ENCODE peak calls at places on chromosome 7, in four cellular contexts. Q is SJCRH30, W is HL-60, T is upper lobe of left lung. X is an unnamed sample.

GRCh38 chr7:98784216-98784785 is 85.5 kb downstream of the TMEM130 start:
- DNase-seq in Q (no peak), W (no peak), T (no peak), X (no peak)

GRCh38 chr7:104814126-104814525 is 199.9 kb upstream of the KMT2E start:
- DNase-seq in Q (no peak), W (no peak), T (no peak), X (no peak)

GRCh38 chr7:90178592-90179279 is 24.5 kb downstream of the STEAP1 start:
- DNase-seq in Q (no peak), W (peak; percentile 17), T (no peak), X (no peak)

GRCh38 chr7:131527462-131527861 is 29.0 kb downstream of the PODXL start:
- DNase-seq in Q (no peak), W (no peak), T (no peak), X (no peak)

GRCh38 chr7:51253157-51253556 is 63.5 kb downstream of the COBL start:
- DNase-seq in Q (no peak), W (no peak), T (no peak), X (peak; percentile 1)

GRCh38 chr7:70681847-70682350 is 450.0 kb upstream of the GALNT17 start:
- DNase-seq in Q (no peak), W (no peak), T (no peak), X (no peak)

GRCh38 chr7:73706122-73707044 is 13.1 kb downstream of the STX1A start:
- DNase-seq in Q (no peak), W (peak; percentile 22), T (no peak), X (no peak)

GRCh38 chr7:43385856-43386255 is 197.1 kb upstream of the STK17A start:
- DNase-seq in Q (no peak), W (no peak), T (no peak), X (no peak)

GRCh38 chr7:45088821-45089313 is at the start of gene NACAD:
- DNase-seq in Q (peak; percentile 65), W (no peak), T (no peak), X (no peak)

GRCh38 chr7:7970113-7970619 is 1.6 kb downstream of the GLCCI1 start:
- DNase-seq in Q (peak; percentile 15), W (no peak), T (no peak), X (no peak)

GRCh38 chr7:39709768-39710291 is 86.5 kb downstream of the RALA start:
- DNase-seq in Q (peak; percentile 54), W (no peak), T (no peak), X (peak; percentile 32)

GRCh38 chr7:50409856-50410468 is 40.2 kb downstream of the FIGNL1 start:
- DNase-seq in Q (no peak), W (peak; percentile 52), T (no peak), X (peak; percentile 64)

GRCh38 chr7:107856806-107857540 is 34.0 kb upstream of the DLD start:
- DNase-seq in Q (no peak), W (no peak), T (no peak), X (peak; percentile 11)

GRCh38 chr7:9945131-9945530 is 1028.5 kb upstream of the PHF14 start:
- DNase-seq in Q (no peak), W (no peak), T (no peak), X (no peak)

GRCh38 chr7:97835296-97836138 is 36.7 kb downstream of the ASNS start:
- DNase-seq in Q (peak; percentile 57), W (peak; percentile 10), T (peak; percentile 58), X (peak; percentile 55)

GRCh38 chr7:46745700-46746090 is 824.6 kb upstream of the IGFBP3 start:
- DNase-seq in Q (no peak), W (no peak), T (no peak), X (no peak)

GRCh38 chr7:22578048-22578770 is 78.2 kb upstream of the STEAP1B start:
- DNase-seq in Q (no peak), W (no peak), T (no peak), X (no peak)

GRCh38 chr7:101535333-101535732 is 93.8 kb downstream of the MYL10 start:
- DNase-seq in Q (peak; percentile 61), W (no peak), T (no peak), X (no peak)

GRCh38 chr7:108455524-108455832 is 758 bp downstream of the NRCAM start:
- DNase-seq in Q (peak; percentile 37), W (no peak), T (no peak), X (no peak)

GRCh38 chr7:131051304-131051703 is 276.4 kb upstream of the MKLN1 start:
- DNase-seq in Q (no peak), W (no peak), T (no peak), X (no peak)

GRCh38 chr7:25752967-25753791 is 398.8 kb upstream of the NFE2L3 start:
- DNase-seq in Q (no peak), W (no peak), T (no peak), X (no peak)

GRCh38 chr7:122803323-122803722 is 82.9 kb downstream of the CADPS2 start:
- DNase-seq in Q (no peak), W (no peak), T (no peak), X (peak; percentile 7)

GRCh38 chr7:83032195-83032594 is 130.5 kb downstream of the PCLO start:
- DNase-seq in Q (no peak), W (no peak), T (no peak), X (no peak)

GRCh38 chr7:13035233-13035632 is 347.8 kb downstream of the ARL4A start:
- DNase-seq in Q (no peak), W (no peak), T (no peak), X (no peak)

GRCh38 chr7:24922099-24922773 is 57.7 kb downstream of the OSBPL3 start:
- DNase-seq in Q (no peak), W (no peak), T (no peak), X (no peak)

GRCh38 chr7:35519971-35520809 is 174.7 kb downstream of the HERPUD2 start:
- DNase-seq in Q (peak; percentile 66), W (no peak), T (peak; percentile 56), X (peak; percentile 67)

GRCh38 chr7:143284591-143285453 is at the start of gene TMEM139:
- DNase-seq in Q (peak; percentile 64), W (no peak), T (peak; percentile 75), X (no peak)

GRCh38 chr7:103445228-103446020 is 583 bp downstream of the SLC26A5 start:
- DNase-seq in Q (no peak), W (no peak), T (no peak), X (no peak)

GRCh38 chr7:25391295-25391861 is 163.1 kb upstream of the NPVF start:
- DNase-seq in Q (no peak), W (no peak), T (no peak), X (peak; percentile 6)

GRCh38 chr7:18496336-18496700 is 769 bp downstream of the HDAC9 start:
- DNase-seq in Q (no peak), W (no peak), T (no peak), X (no peak)
- H3K4me3 ChIP-seq in Q (peak overlapping the region; percentile 51), W (no peak overlapping the region), T (peak overlapping the region; percentile 42), X (no peak overlapping the region)

GRCh38 chr7:155804431-155804831 is 7.8 kb downstream of the SHH start:
- DNase-seq in Q (no peak), W (no peak), T (peak; percentile 44), X (no peak)

GRCh38 chr7:155805826-155806095 is 6.5 kb downstream of the SHH start:
- DNase-seq in Q (no peak), W (no peak), T (no peak), X (no peak)

GRCh38 chr7:155803418-155804376 is 8.6 kb downstream of the SHH start:
- DNase-seq in Q (no peak), W (peak; percentile 39), T (peak; percentile 83), X (no peak)

GRCh38 chr7:155806096-155806871 is 6.0 kb downstream of the SHH start:
- DNase-seq in Q (no peak), W (no peak), T (no peak), X (no peak)

DNA sequence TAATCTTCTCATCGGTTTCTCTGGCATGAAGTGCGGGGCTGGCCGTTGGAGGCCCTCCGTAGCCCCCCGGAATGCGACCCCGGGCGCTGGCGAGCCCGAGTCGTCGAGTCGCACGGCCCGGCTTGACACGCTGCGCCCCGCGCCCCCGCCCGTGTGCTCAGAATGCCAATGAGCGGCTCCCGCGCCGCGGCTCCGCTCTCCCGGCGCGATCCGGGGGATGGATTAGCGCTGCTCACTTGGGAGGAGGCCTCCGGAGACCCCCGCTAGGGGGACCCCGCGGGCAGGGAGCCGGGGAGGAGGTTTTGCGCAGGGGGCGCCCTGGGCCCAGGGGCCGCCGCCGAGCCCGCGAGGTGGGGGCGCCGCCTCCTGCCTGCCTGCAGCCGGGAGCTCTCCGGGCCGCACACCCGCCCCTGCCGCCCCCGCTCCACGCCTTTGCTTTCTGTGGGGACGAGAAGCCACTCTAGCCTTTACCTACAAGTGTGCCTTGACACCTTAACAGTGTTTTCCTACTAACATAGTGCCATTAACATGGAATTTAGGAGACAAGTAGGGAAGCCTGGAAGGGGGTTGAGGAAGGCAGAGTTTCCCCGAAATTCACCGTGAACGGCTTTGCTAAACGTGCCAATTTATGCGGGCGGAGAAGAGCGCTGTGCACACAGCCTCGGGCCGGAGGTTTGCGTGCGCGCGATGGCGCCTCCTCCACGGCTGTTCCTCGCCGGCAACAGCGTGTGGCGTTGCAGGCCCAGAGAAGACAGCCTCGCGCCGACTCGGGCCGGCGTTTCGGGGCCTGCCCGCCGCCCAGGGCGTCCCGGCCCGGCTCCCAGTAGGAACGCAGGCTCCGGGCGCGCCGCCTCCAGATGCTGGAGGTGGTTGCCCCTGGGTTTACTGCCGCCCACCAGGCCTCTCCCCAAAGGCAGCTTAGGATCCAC is 7.1 kb downstream of the SHH start:
- DNase-seq in Q (no peak), W (peak; percentile 41), T (peak; percentile 61), X (peak; percentile 45)
- H3K4me3 ChIP-seq in Q (no peak overlapping the region), W (peak overlapping the region; percentile 38), T (peak overlapping the region; percentile 39), X (peak overlapping the region; percentile 54)

DNA sequence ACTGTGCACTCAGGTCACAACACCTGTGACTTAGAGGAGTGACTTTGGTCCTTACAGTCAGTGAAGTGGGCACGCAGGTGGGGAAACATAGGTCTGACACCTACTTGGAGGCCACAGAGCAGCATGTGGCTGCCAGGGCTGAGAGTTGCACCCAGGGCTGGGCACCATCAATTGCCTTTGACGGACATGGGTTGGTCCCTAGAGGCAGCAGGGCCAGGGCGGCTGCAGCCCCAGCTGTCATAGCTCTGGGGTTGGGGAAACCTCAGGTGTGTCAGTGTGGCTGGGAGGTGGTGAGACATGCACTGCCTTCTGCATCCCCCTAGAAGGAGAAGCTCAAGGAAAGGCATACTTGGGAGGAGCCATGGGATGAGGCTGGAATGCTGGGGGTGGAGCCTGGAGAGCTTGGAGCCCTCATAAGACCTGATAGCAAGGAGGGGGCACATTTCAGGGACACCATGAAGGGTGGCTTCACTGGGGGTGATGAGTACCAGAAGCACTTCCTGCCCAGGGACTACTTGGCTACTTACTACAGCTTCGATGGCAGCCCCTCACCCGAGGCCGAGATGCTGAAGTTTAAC is at the start of gene INMT:
- DNase-seq in Q (no peak), W (no peak), T (no peak), X (no peak)
- H3K4me3 ChIP-seq in Q (no peak within 1 kb of the TSS), W (no peak within 1 kb of the TSS), T (peak within 1 kb of the TSS; percentile 57), X (no peak within 1 kb of the TSS)

DNA sequence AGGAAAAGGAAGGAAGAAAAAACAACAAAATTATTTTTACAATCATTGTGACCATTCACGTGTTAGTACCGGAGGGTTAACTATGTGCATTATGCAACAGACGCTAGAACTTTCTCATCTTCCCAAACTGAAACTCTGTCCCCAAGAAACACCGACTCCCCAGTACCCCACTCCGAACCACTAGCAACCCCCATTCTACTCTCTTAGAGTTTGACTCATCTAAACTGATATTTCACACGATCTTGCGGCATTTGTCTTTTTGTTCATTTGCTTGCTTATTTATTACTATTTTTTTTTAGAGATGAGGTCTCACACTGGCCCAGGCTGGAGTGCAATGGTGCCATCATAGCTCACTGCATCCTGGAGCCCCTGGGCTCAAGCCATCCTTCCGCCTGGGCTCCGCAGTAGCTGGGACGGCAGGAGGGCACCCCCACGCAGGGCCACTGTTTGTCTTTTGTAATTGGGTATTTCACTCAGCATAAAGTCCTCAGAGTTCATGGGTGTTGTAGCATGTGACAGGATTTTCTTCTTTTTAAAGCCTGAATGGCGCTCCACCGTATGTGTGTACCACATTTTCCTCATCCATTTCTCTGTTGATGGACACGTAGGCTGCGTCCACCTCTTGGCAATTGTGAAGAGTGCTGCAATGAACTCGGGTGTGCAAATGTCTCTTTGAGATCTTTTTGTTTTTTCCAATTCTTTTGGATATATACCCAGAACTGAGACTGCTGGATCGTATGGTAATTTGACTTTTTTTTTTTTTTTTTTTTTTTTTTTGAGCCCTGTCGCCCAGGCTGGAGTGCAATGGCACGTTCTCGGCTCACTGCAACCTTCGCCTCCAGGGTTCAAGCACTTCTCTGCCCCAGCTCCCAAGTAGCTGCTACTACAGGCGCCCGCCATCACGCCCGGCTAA is 9.5 kb downstream of the MNX1 start:
- DNase-seq in Q (no peak), W (no peak), T (no peak), X (no peak)
- H3K4me3 ChIP-seq in Q (no peak overlapping the region), W (no peak overlapping the region), T (peak overlapping the region; percentile 65), X (no peak overlapping the region)